ENCODE peak calls at places on chromosome 11, in six cellular contexts. M is neuronal stem cell, G is mesendoderm, C is mesenchymal stem cell, I is H1, D is H9. W is an unnamed sample.
A peak's percentile ranks its signal among the peaks of the same experiment; 100 is the strongest.

GRCh38 chr11:26805001-26805400 is 83.1 kb upstream of the SLC5A12 start:
- DNase-seq in M (no peak), D (no peak), C (peak; percentile 51), G (peak; percentile 32), I (no peak), W (no peak)

GRCh38 chr11:71435278-71435951 is 12.8 kb downstream of the DHCR7 start:
- DNase-seq in M (no peak), I (no peak), G (no peak), C (no peak), D (no peak), W (no peak)

GRCh38 chr11:36352919-36353318 is 56.8 kb downstream of the PRR5L start:
- DNase-seq in M (no peak), D (no peak), I (no peak), G (no peak), C (no peak), W (no peak)

GRCh38 chr11:66316849-66317251 is at the start of gene CD248:
- DNase-seq in D (peak; percentile 75), I (no peak), G (peak; percentile 70), M (no peak), C (peak; percentile 82), W (peak; percentile 78)

GRCh38 chr11:35458846-35459245 is 39.5 kb upstream of the SLC1A2 start:
- DNase-seq in M (no peak), G (no peak), C (no peak), D (no peak), I (no peak), W (no peak)

GRCh38 chr11:46948378-46949131 is 12.0 kb downstream of the CSTPP1 start:
- DNase-seq in C (peak; percentile 92), M (no peak), G (no peak), D (no peak), I (no peak), W (peak; percentile 91)

GRCh38 chr11:126597041-126597440 is 241.6 kb downstream of the ST3GAL4 start:
- DNase-seq in C (no peak), G (peak; percentile 37), D (peak; percentile 46), M (no peak), I (no peak), W (no peak)

GRCh38 chr11:27696961-27697360 is 3.3 kb downstream of the BDNF start:
- DNase-seq in C (peak; percentile 79), M (no peak), G (no peak), D (no peak), I (no peak), W (peak; percentile 85)

GRCh38 chr11:3190600-3190999 is 25.5 kb upstream of the OSBPL5 start:
- DNase-seq in C (no peak), D (no peak), I (no peak), G (no peak), M (no peak), W (no peak)

GRCh38 chr11:113781682-113782081 is 2.1 kb downstream of the CLDN25 start:
- DNase-seq in C (no peak), I (no peak), G (peak; percentile 45), M (no peak), D (no peak), W (no peak)

GRCh38 chr11:12276356-12276755 is 101.0 kb upstream of the PARVA start:
- DNase-seq in C (no peak), G (no peak), I (no peak), M (no peak), D (peak; percentile 7), W (no peak)

GRCh38 chr11:23406131-23406819 is 546.0 kb upstream of the CCDC179 start:
- DNase-seq in I (no peak), D (peak; percentile 52), C (no peak), M (no peak), G (peak; percentile 11), W (no peak)

GRCh38 chr11:102287963-102288744 is 29.1 kb upstream of the BIRC3 start:
- DNase-seq in D (peak; percentile 46), C (peak; percentile 78), I (no peak), M (peak; percentile 40), G (peak; percentile 78), W (peak; percentile 82)

GRCh38 chr11:35619030-35619753 is 932 bp downstream of the FJX1 start:
- DNase-seq in C (peak; percentile 67), D (peak; percentile 74), M (peak; percentile 56), I (no peak), G (peak; percentile 81), W (peak; percentile 37)

GRCh38 chr11:102318469-102318868 is 1.2 kb downstream of the BIRC3 start:
- DNase-seq in C (no peak), I (no peak), M (no peak), D (no peak), G (no peak), W (peak; percentile 48)

GRCh38 chr11:95499516-95500135 is 268.6 kb upstream of the SESN3 start:
- DNase-seq in I (no peak), C (peak; percentile 59), G (peak; percentile 81), M (no peak), D (no peak), W (peak; percentile 4)

GRCh38 chr11:105144887-105145286 is 5.3 kb upstream of the CARD18 start:
- DNase-seq in D (no peak), I (no peak), M (no peak), C (peak; percentile 75), G (peak; percentile 2), W (peak; percentile 89)

GRCh38 chr11:1832181-1832988 is 2.4 kb upstream of the SYT8 start:
- DNase-seq in G (peak; percentile 26), D (peak; percentile 72), I (no peak), C (peak; percentile 29), M (peak; percentile 67), W (no peak)

GRCh38 chr11:77209663-77210062 is 81.6 kb downstream of the MYO7A start:
- DNase-seq in G (no peak), M (no peak), C (no peak), I (no peak), D (no peak), W (no peak)

GRCh38 chr11:77208535-77208934 is 80.5 kb downstream of the MYO7A start:
- DNase-seq in I (no peak), M (no peak), D (no peak), C (no peak), G (no peak), W (no peak)

GRCh38 chr11:77207019-77207485 is 79.0 kb downstream of the MYO7A start:
- DNase-seq in D (peak; percentile 23), G (no peak), M (no peak), C (no peak), I (no peak), W (no peak)

GRCh38 chr11:77206264-77207018 is 78.4 kb downstream of the MYO7A start:
- DNase-seq in G (no peak), I (no peak), C (no peak), D (no peak), M (no peak), W (no peak)

DNA sequence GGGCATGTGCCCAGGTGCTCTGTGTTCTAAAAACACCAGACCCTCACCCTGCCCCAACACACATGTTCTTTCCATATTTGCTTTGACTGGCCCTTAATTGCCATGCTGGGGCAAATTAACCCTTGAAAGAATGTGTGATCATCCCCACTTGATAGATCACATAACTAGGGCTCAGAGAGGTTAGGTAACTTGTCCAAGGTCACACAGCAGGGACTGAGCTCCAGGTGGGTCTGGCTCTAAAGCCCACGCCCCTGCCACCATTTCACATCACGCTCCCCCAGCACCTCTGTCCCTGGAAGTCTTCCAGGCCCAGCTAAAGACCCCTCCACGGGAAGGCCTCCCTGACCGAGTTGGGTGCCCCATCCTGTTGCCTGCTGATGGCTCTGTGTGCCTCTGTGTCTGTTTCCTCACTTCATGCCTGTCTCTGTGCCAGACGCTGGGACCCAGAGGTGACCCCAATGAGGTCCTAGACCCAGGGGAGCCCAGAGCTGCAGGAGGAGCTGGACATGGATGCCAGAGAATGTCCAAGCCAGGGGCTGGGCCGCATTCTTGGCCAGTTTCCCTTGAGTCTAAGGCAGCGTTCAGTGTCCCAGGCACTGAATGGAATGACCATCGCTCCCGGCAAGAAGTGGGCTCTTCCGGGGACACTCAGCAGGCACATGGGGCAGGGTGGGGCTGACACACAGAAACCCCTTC is 79.7 kb downstream of the MYO7A start:
- DNase-seq in C (no peak), G (no peak), I (no peak), D (no peak), M (no peak), W (no peak)
- H3K4ac ChIP-seq in C (no peak overlapping the region), G (no peak overlapping the region), I (no peak overlapping the region), D (no peak overlapping the region), M (no peak overlapping the region), W (no peak overlapping the region)

DNA sequence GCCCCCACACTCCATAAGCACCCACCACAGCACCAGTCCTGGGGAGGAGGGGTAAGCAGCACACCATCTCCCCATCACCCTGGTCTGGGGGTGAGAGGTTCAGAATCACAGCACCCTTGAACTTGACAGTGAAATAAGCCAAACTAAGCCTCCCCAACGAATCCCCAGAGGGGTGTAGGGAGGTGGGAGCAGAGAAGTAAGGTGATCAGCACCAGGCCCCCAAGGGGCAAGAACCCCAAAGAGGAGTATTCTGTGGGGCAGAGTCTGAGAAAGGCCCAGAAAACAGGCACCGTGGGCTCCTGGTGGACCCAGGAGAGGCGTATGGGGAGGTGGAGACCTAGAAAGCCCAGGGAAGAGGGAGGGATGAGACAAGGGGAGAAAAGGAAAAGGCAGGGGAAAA is 30.9 kb downstream of the ARAP1 start:
- DNase-seq in M (no peak), C (no peak), G (no peak), D (no peak), I (no peak), W (no peak)
- H3K4ac ChIP-seq in M (no peak overlapping the region), C (no peak overlapping the region), G (no peak overlapping the region), D (no peak overlapping the region), I (no peak overlapping the region), W (peak overlapping the region; percentile 98)

DNA sequence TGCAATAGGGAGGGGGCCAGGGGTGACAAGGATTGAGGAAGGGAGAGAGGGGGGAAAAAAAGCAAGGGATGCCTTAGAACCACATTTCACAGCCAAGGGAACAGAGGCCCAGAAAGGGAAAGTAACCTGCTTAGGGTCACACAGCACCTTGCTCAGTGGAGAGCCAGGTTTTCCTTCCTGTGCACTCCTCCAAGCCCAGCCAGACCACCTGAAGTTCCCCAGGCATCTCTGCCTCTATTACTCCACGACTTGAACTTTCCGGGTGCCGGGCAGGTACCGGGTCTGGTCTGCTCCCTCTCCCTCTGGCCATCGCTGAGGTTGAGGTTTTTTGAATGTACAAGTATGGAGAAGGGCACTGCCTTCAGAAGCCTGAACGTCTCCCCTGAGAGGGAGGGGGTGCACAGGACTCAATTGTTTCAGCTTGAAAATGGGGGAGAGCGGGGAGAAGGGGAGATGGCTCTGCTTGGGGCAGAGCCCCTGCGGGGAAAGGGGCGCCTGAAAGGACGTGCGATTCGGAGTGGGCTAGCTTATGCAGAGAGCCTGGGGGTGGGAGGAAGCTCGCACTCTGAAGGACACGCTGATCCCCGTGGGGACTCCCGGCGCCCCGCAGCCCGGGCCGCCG is 516 bp upstream of the SERPINH1 start:
- DNase-seq in M (no peak), D (peak; percentile 35), C (no peak), I (no peak), G (peak; percentile 36), W (no peak)
- H3K4ac ChIP-seq in M (peak overlapping the region; percentile 45), D (no peak overlapping the region), C (peak overlapping the region; percentile 90), I (peak overlapping the region; percentile 4), G (peak overlapping the region; percentile 75), W (peak overlapping the region; percentile 96)

GRCh38 chr11:16859651-16860050 is 121.2 kb downstream of the C11orf58 start:
- DNase-seq in D (no peak), C (no peak), M (no peak), G (no peak), I (no peak), W (no peak)

GRCh38 chr11:16863382-16863781 is 124.9 kb downstream of the C11orf58 start:
- DNase-seq in M (no peak), I (no peak), C (no peak), G (no peak), D (no peak), W (no peak)

GRCh38 chr11:16860632-16861031 is 122.2 kb downstream of the C11orf58 start:
- DNase-seq in I (no peak), C (no peak), M (no peak), G (no peak), D (no peak), W (no peak)

GRCh38 chr11:16861867-16862266 is 123.4 kb downstream of the C11orf58 start:
- DNase-seq in M (no peak), G (no peak), C (no peak), I (no peak), D (no peak), W (no peak)

GRCh38 chr11:16862733-16863132 is 124.3 kb downstream of the C11orf58 start:
- DNase-seq in C (no peak), D (no peak), G (no peak), I (no peak), M (no peak), W (no peak)
- H3K4ac ChIP-seq in C (no peak overlapping the region), D (no peak overlapping the region), G (no peak overlapping the region), I (no peak overlapping the region), M (no peak overlapping the region), W (no peak overlapping the region)